ENCODE peak calls at places on chromosomes 6 and 20, in six cellular contexts. One of them, this sample, is unnamed. For H3K4me1, the result is how much of the 10 kb centered on the place peaks cover.

GRCh38 chr6:14476793-14477531 is 359.4 kb downstream of the CD83 start:
- DNase-seq in left lung: no peak
- DNase-seq in tibial nerve: peak
- DNase-seq in left ventricle myocardium inferior: peak
- DNase-seq in psoas muscle: peak
- DNase-seq in naive thymus-derived CD4-positive, alpha-beta T cell: no peak
- DNase-seq in this sample: no peak

GRCh38 chr20:408843-409696 is 971 bp downstream of the RBCK1 start:
- DNase-seq in naive thymus-derived CD4-positive, alpha-beta T cell: no peak
- DNase-seq in psoas muscle: no peak
- DNase-seq in left lung: no peak
- DNase-seq in tibial nerve: no peak
- DNase-seq in left ventricle myocardium inferior: no peak
- DNase-seq in this sample: peak

GRCh38 chr6:146582857-146583256 is 15.9 kb upstream of the ADGB start:
- DNase-seq in naive thymus-derived CD4-positive, alpha-beta T cell: no peak
- DNase-seq in tibial nerve: peak
- DNase-seq in left ventricle myocardium inferior: peak
- DNase-seq in psoas muscle: no peak
- DNase-seq in left lung: peak
- DNase-seq in this sample: no peak

GRCh38 chr6:163291622-163292021 is 122.9 kb upstream of the QKI start:
- DNase-seq in tibial nerve: no peak
- DNase-seq in left lung: no peak
- DNase-seq in left ventricle myocardium inferior: no peak
- DNase-seq in naive thymus-derived CD4-positive, alpha-beta T cell: no peak
- DNase-seq in psoas muscle: no peak
- DNase-seq in this sample: no peak

GRCh38 chr20:33518071-33518470 is 28.2 kb downstream of the CBFA2T2 start:
- DNase-seq in left ventricle myocardium inferior: no peak
- DNase-seq in tibial nerve: no peak
- DNase-seq in psoas muscle: no peak
- DNase-seq in left lung: no peak
- DNase-seq in naive thymus-derived CD4-positive, alpha-beta T cell: no peak
- DNase-seq in this sample: no peak

GRCh38 chr20:22905667-22906066 is 129.4 kb upstream of the SSTR4 start:
- DNase-seq in left ventricle myocardium inferior: peak
- DNase-seq in tibial nerve: peak
- DNase-seq in psoas muscle: peak
- DNase-seq in naive thymus-derived CD4-positive, alpha-beta T cell: no peak
- DNase-seq in left lung: no peak
- DNase-seq in this sample: no peak

GRCh38 chr20:39829713-39830112 is 859.3 kb downstream of the MAFB start:
- DNase-seq in tibial nerve: no peak
- DNase-seq in left ventricle myocardium inferior: no peak
- DNase-seq in left lung: no peak
- DNase-seq in psoas muscle: no peak
- DNase-seq in naive thymus-derived CD4-positive, alpha-beta T cell: no peak
- DNase-seq in this sample: no peak

GRCh38 chr6:95078457-95078856 is 498.9 kb upstream of the MANEA start:
- DNase-seq in left lung: no peak
- DNase-seq in tibial nerve: no peak
- DNase-seq in naive thymus-derived CD4-positive, alpha-beta T cell: no peak
- DNase-seq in left ventricle myocardium inferior: no peak
- DNase-seq in psoas muscle: no peak
- DNase-seq in this sample: no peak

GRCh38 chr6:56072856-56073255 is 174.5 kb downstream of the COL21A1 start:
- DNase-seq in left ventricle myocardium inferior: no peak
- DNase-seq in psoas muscle: no peak
- DNase-seq in left lung: no peak
- DNase-seq in naive thymus-derived CD4-positive, alpha-beta T cell: no peak
- DNase-seq in tibial nerve: no peak
- DNase-seq in this sample: no peak

GRCh38 chr20:62425281-62426058 is 1.9 kb downstream of the RBBP8NL start:
- DNase-seq in psoas muscle: no peak
- DNase-seq in naive thymus-derived CD4-positive, alpha-beta T cell: no peak
- DNase-seq in left lung: no peak
- DNase-seq in left ventricle myocardium inferior: no peak
- DNase-seq in tibial nerve: no peak
- DNase-seq in this sample: no peak

GRCh38 chr6:36627801-36628246 is 33.7 kb downstream of the SRSF3 start:
- DNase-seq in psoas muscle: no peak
- DNase-seq in left lung: peak
- DNase-seq in naive thymus-derived CD4-positive, alpha-beta T cell: no peak
- DNase-seq in left ventricle myocardium inferior: peak
- DNase-seq in tibial nerve: no peak
- DNase-seq in this sample: no peak

GRCh38 chr6:142698751-142699150 is 246.2 kb downstream of the HIVEP2 start:
- DNase-seq in left lung: no peak
- DNase-seq in naive thymus-derived CD4-positive, alpha-beta T cell: no peak
- DNase-seq in psoas muscle: no peak
- DNase-seq in left ventricle myocardium inferior: no peak
- DNase-seq in tibial nerve: no peak
- DNase-seq in this sample: no peak

GRCh38 chr6:142695016-142695415 is 250.0 kb downstream of the HIVEP2 start:
- DNase-seq in naive thymus-derived CD4-positive, alpha-beta T cell: no peak
- DNase-seq in left lung: no peak
- DNase-seq in psoas muscle: no peak
- DNase-seq in tibial nerve: no peak
- DNase-seq in left ventricle myocardium inferior: no peak
- DNase-seq in this sample: no peak

GRCh38 chr6:142697912-142698311 is 247.1 kb downstream of the HIVEP2 start:
- DNase-seq in left ventricle myocardium inferior: no peak
- DNase-seq in tibial nerve: no peak
- DNase-seq in left lung: no peak
- DNase-seq in psoas muscle: no peak
- DNase-seq in naive thymus-derived CD4-positive, alpha-beta T cell: no peak
- DNase-seq in this sample: no peak

GRCh38 chr6:142696123-142696522 is 248.9 kb downstream of the HIVEP2 start:
- DNase-seq in naive thymus-derived CD4-positive, alpha-beta T cell: no peak
- DNase-seq in left lung: no peak
- DNase-seq in tibial nerve: no peak
- DNase-seq in psoas muscle: no peak
- DNase-seq in left ventricle myocardium inferior: no peak
- DNase-seq in this sample: no peak

DNA sequence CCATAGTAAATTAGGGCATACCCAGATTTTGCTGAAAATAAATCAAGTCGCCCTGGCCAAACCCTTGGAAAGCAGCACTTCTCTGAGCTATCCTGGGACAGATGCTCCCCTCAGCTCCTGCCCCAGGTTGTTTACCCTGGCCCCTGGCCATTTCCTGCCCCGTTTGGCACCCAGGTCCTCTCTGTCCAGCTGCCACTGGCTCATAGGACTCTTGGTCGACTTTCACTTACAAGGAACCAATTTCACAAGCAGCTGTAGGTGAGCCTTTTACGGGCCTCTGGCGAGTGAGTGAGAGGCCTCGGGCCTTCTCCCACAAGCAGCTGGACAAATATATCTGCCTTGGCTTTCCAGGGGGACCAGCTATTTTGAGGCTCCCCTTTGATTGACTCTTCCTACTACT is 248.3 kb downstream of the HIVEP2 start:
- DNase-seq in left ventricle myocardium inferior: no peak
- DNase-seq in psoas muscle: peak
- DNase-seq in tibial nerve: no peak
- DNase-seq in naive thymus-derived CD4-positive, alpha-beta T cell: no peak
- DNase-seq in left lung: no peak
- DNase-seq in this sample: no peak
- H3K27ac ChIP-seq in left ventricle myocardium inferior: no peak
- H3K27ac ChIP-seq in psoas muscle: peak
- H3K27ac ChIP-seq in tibial nerve: no peak
- H3K27ac ChIP-seq in naive thymus-derived CD4-positive, alpha-beta T cell: no peak
- H3K27ac ChIP-seq in left lung: no peak
- H3K27ac ChIP-seq in this sample: no peak

DNA sequence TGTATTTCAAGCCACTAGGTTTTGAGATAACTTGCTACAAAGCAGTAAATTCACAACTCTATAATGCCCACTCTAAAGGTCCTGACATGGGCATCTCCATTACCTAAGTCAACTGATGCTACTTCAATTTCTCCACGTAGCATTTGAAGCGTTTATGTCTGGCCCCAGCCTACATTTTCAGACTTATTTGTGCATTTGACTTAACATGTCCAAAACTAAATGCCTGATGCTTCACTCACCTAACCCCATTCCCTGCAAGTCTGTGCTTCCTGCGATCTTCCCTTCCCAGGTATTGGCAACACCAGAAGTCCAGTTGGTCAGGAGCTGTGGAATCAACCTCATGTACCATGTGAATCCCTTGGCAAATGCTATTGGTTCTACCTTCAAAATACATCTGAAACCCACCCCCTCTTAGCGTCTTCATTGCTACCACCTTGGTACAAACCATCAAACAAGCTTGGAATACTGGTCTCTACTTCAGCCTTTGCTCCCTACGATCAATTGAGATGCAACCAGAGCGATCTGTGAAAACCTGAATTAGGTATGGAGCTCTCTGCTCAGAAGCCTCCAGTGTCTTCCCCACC is 12.8 kb upstream of the ZNFX1 start:
- DNase-seq in naive thymus-derived CD4-positive, alpha-beta T cell: no peak
- DNase-seq in left ventricle myocardium inferior: no peak
- DNase-seq in psoas muscle: no peak
- DNase-seq in tibial nerve: no peak
- DNase-seq in left lung: no peak
- DNase-seq in this sample: no peak
- H3K4me1 ChIP-seq in naive thymus-derived CD4-positive, alpha-beta T cell: under half
- H3K4me1 ChIP-seq in left ventricle myocardium inferior: under half
- H3K4me1 ChIP-seq in psoas muscle: under half
- H3K4me1 ChIP-seq in tibial nerve: under half
- H3K4me1 ChIP-seq in left lung: under half
- H3K4me1 ChIP-seq in this sample: under half

GRCh38 chr6:129707882-129708495 is 2.0 kb downstream of the ARHGAP18 start:
- DNase-seq in left ventricle myocardium inferior: no peak
- DNase-seq in tibial nerve: no peak
- DNase-seq in left lung: no peak
- DNase-seq in psoas muscle: no peak
- DNase-seq in naive thymus-derived CD4-positive, alpha-beta T cell: no peak
- DNase-seq in this sample: no peak

GRCh38 chr6:129708496-129709216 is 1.3 kb downstream of the ARHGAP18 start:
- DNase-seq in naive thymus-derived CD4-positive, alpha-beta T cell: no peak
- DNase-seq in psoas muscle: no peak
- DNase-seq in tibial nerve: no peak
- DNase-seq in left lung: no peak
- DNase-seq in left ventricle myocardium inferior: no peak
- DNase-seq in this sample: no peak

GRCh38 chr6:129710722-129711631 is 1.0 kb upstream of the ARHGAP18 start:
- DNase-seq in tibial nerve: no peak
- DNase-seq in psoas muscle: no peak
- DNase-seq in left lung: no peak
- DNase-seq in naive thymus-derived CD4-positive, alpha-beta T cell: no peak
- DNase-seq in left ventricle myocardium inferior: no peak
- DNase-seq in this sample: no peak

GRCh38 chr6:129709451-129709908 is 497 bp downstream of the ARHGAP18 start:
- DNase-seq in naive thymus-derived CD4-positive, alpha-beta T cell: no peak
- DNase-seq in left lung: no peak
- DNase-seq in psoas muscle: no peak
- DNase-seq in tibial nerve: no peak
- DNase-seq in left ventricle myocardium inferior: no peak
- DNase-seq in this sample: no peak

DNA sequence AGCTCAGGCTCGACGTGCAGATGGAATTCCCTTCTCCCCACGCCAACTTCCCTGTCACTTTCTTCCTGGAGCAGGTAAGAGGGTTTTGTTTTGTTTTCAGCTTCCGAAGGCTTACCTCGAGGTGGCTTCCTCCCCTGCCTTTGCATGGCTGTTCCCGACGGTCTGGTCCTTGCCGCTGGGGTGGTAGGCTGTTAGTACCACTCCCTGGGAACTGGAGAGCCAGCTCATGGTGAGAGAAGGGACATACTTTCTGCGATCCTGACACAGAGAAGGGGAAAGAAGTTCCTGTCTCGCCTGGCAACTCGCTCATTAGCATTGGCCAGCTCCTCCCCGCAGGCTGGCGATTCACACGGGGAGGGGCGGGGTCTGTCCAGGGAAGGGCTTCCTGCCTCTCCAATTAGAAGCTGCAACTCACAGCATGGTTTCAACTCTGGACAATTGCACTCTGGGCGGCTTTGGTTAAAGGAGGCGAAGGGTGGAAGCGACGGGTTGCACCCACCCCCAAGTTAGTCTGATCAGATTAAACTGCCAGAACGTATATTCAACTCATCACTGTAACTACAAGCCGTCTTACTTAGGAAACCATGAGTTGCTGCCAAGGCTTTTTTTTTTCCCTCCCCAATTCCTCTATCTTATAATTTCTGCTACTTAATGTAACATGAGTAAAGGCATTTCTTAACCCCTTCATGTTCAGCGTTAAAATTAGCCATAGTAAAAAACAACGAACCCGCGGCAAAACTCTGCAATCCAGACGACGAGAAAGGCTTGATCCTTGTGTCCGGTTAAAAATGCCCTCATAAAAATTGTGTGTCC is at the start of gene ARHGAP18:
- DNase-seq in left lung: peak
- DNase-seq in left ventricle myocardium inferior: peak
- DNase-seq in tibial nerve: peak
- DNase-seq in psoas muscle: peak
- DNase-seq in naive thymus-derived CD4-positive, alpha-beta T cell: peak
- DNase-seq in this sample: peak
- H3K4me3 ChIP-seq in left lung: peak
- H3K4me3 ChIP-seq in left ventricle myocardium inferior: peak
- H3K4me3 ChIP-seq in tibial nerve: peak
- H3K4me3 ChIP-seq in psoas muscle: peak
- H3K4me3 ChIP-seq in naive thymus-derived CD4-positive, alpha-beta T cell: peak
- H3K4me3 ChIP-seq in this sample: peak

DNA sequence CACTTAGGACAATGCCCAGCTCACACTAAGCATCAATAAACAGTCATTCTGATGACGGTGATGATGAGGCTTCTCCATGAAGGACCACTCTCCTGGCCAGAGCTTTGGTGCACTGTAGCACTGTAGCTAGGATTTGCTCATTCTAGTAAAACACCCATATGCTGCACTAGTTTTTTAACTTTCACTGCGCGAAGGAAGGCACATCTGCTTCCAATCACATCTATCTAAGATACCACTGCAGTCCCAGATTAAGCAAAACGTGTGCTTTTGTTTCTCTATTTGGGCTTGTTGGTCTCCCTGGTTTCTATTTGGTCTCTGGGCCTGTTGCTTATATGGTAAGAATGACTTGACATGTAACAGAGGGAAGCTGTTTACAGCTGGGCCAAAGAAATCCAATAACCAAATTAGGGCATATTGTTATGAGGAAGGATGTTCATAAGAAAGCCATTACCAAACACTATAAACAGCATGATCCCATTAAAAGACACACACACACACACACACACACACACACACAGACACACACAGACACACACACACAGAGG is 62.4 kb downstream of the FAM229B start:
- DNase-seq in naive thymus-derived CD4-positive, alpha-beta T cell: no peak
- DNase-seq in left lung: no peak
- DNase-seq in tibial nerve: no peak
- DNase-seq in left ventricle myocardium inferior: no peak
- DNase-seq in psoas muscle: no peak
- DNase-seq in this sample: no peak
- H3K27ac ChIP-seq in naive thymus-derived CD4-positive, alpha-beta T cell: no peak
- H3K27ac ChIP-seq in left lung: peak
- H3K27ac ChIP-seq in tibial nerve: peak
- H3K27ac ChIP-seq in left ventricle myocardium inferior: peak
- H3K27ac ChIP-seq in psoas muscle: no peak
- H3K27ac ChIP-seq in this sample: no peak

GRCh38 chr6:119333063-119333609 is 16.4 kb downstream of the MAN1A1 start:
- DNase-seq in left lung: no peak
- DNase-seq in tibial nerve: no peak
- DNase-seq in left ventricle myocardium inferior: no peak
- DNase-seq in psoas muscle: no peak
- DNase-seq in naive thymus-derived CD4-positive, alpha-beta T cell: no peak
- DNase-seq in this sample: no peak
- H3K4me1 ChIP-seq in left lung: under half
- H3K4me1 ChIP-seq in tibial nerve: under half
- H3K4me1 ChIP-seq in left ventricle myocardium inferior: half or more
- H3K4me1 ChIP-seq in psoas muscle: under half
- H3K4me1 ChIP-seq in naive thymus-derived CD4-positive, alpha-beta T cell: under half
- H3K4me1 ChIP-seq in this sample: under half